ENCODE peak calls at places on chromosome 4, in six cellular contexts. U is PC-3, V is endothelial cell, I is cardiac fibroblast, X is neural progenitor cell, T is IMR-90. S is an unnamed sample.

GRCh38 chr4:17260395-17260907 is 251.4 kb downstream of the QDPR start:
- DNase-seq in V (no peak), T (no peak), X (no peak), U (no peak), I (no peak), S (no peak)

GRCh38 chr4:101291198-101291597 is 56.1 kb downstream of the PPP3CA start:
- DNase-seq in X (no peak), V (no peak), U (no peak), T (no peak), I (peak), S (no peak)

GRCh38 chr4:38757945-38758344 is 24.8 kb downstream of the TLR10 start:
- DNase-seq in I (peak), T (no peak), U (peak), V (no peak), X (peak), S (no peak)

GRCh38 chr4:139606600-139607301 is 50.7 kb upstream of the SETD7 start:
- DNase-seq in I (peak), T (peak), U (peak), X (no peak), V (no peak), S (no peak)

GRCh38 chr4:47577779-47578553 is 92.9 kb downstream of the ATP10D start:
- DNase-seq in T (peak), I (peak), U (no peak), X (no peak), V (no peak), S (no peak)

GRCh38 chr4:184433258-184433892 is 41.0 kb downstream of the IRF2 start:
- DNase-seq in X (no peak), U (no peak), V (no peak), T (peak), I (no peak), S (no peak)

GRCh38 chr4:47374477-47374876 is 89.0 kb downstream of the COMMD8 start:
- DNase-seq in I (peak), X (no peak), U (peak), V (no peak), T (peak), S (no peak)

GRCh38 chr4:81425087-81425486 is 46.6 kb downstream of the RASGEF1B start:
- DNase-seq in V (no peak), T (no peak), U (no peak), I (no peak), X (no peak), S (no peak)

GRCh38 chr4:145098675-145099037 is 545 bp downstream of the ABCE1 start:
- DNase-seq in X (no peak), V (no peak), U (peak), I (peak), T (peak), S (no peak)

DNA sequence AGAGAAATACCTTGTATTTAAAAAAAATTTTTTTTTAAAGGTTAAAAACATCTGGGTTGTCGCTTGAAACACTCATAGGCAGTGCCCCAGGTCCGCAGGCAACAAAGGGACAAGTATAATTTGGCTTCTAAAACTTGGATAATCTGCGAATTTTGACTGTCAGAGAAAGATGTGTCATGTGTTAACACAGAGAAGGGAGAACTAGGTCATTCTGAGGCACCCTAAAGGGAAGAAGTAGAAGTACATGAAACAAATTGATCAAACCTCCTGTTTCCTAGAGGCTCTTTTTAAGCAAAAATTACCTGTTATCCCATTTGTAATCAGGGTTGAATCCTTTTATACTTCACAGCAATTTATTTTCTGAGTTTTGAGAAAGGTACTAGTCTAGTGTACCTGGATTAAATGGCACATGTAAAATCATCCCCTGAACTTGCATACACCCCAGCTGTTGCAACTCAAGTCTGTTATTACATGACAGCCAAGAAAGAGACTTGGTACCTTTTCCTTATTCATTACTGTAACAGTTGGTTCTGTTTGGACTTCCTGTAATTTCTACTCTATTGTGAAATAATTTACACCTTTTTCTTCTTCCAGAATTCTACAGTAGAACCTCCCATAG is 1.7 kb downstream of the SRD5A3 start:
- DNase-seq in I (peak), X (no peak), V (no peak), T (no peak), U (peak), S (no peak)
- TF ChIP-seq CTCF in I (no peak), X (no peak), V (no peak), T (no peak), U (peak), S (no peak)

GRCh38 chr4:11480683-11481082 is 52.0 kb upstream of the HS3ST1 start:
- DNase-seq in X (no peak), U (peak), I (peak), T (peak), V (no peak), S (no peak)
- TF ChIP-seq CTCF in X (no peak), U (no peak), I (no peak), T (no peak), V (no peak), S (no peak)

GRCh38 chr4:20075479-20075878 is 176.2 kb upstream of the SLIT2 start:
- DNase-seq in X (no peak), V (no peak), U (peak), T (peak), I (peak), S (no peak)
- TF ChIP-seq CTCF in X (no peak), V (no peak), U (peak), T (peak), I (no peak), S (no peak)

GRCh38 chr4:142519342-142519741 is 326.8 kb downstream of the INPP4B start:
- DNase-seq in V (no peak), X (no peak), U (peak), I (peak), T (peak), S (no peak)
- TF ChIP-seq CTCF in V (no peak), X (no peak), U (peak), I (no peak), T (no peak), S (no peak)

GRCh38 chr4:52837716-52838558 is 24.2 kb upstream of the RASL11B start:
- DNase-seq in U (peak), X (no peak), V (no peak), I (peak), T (peak), S (no peak)
- TF ChIP-seq CTCF in U (no peak), X (no peak), V (no peak), I (no peak), T (no peak), S (no peak)

DNA sequence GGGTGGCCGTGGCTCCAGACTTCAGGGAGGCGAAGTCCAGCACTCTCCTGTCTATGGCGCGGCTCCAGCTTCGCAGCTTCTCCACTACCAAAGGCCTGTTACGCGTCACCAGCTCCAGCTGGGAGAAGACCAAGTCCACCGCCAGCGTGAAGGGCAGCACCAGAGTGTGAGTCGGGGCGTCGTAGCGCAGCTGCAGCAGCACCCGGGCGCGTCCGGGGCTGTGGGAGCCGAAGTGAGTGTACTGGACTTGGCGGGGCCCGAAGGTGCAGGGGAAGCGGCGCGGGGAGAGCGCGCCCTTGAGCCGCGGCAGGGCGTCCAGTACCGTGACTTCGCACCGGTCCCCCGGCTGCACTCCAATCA is 435 bp downstream of the FREM3 start:
- DNase-seq in V (peak), I (peak), X (peak), U (no peak), T (no peak), S (peak)
- TF ChIP-seq CTCF in V (no peak), I (no peak), X (no peak), U (no peak), T (no peak), S (no peak)

GRCh38 chr4:6548201-6548881 is 26.6 kb upstream of the MAN2B2 start:
- DNase-seq in X (peak), I (peak), T (peak), U (peak), V (peak), S (peak)
- TF ChIP-seq CTCF in X (peak), I (peak), T (peak), U (peak), V (peak), S (peak)

DNA sequence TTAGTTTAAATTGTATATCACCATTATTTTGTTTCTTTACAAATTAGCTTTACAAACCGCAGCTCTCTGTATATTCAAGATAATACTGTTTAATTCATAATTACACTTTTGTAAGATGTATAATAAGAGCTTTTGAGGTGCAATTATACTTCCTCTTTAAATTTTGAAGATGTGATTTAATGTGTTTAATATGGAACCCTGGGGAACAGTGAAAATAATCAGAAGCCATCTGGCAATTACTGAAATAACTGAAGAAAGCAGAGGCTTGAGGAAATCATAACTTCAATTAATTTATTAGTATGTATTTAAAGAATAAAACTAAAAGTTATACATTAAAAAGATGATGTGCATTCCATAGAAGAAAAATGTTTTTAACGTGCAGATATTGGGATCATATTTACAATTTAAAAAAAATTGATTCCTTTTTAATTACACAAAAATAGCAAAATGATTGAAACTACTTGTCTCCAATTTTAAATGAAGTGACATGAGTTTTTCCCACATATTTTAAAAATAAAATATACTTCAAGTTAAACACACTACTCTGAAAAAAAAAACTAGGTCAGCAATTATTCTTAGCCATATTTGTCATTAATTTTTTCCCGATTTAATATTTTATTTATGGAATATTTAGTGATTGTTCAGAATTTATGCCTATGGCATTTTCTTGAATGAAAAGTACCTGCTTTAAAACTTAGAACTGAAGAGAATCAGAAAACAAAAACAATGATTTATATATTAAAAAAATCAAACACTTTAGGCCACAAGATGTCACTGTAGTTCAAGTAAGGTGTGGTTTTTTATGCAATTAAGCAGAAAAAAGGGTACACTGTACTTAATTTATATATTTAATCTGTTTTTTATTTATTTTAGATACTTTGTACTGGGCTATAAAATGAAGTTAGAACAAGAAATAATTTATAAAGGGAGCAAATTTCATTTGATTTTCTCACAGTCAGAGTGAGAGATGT is 942.7 kb upstream of the NDST4 start:
- DNase-seq in X (peak), V (no peak), T (no peak), I (peak), U (peak), S (no peak)
- TF ChIP-seq CTCF in X (peak), V (peak), T (no peak), I (peak), U (peak), S (peak)

GRCh38 chr4:114373508-114373907 is 225.1 kb upstream of the UGT8 start:
- DNase-seq in X (no peak), V (no peak), U (no peak), I (no peak), T (no peak), S (no peak)

GRCh38 chr4:114383055-114383454 is 215.6 kb upstream of the UGT8 start:
- DNase-seq in V (no peak), T (peak), I (peak), U (no peak), X (no peak), S (no peak)

GRCh38 chr4:114383721-114384120 is 214.9 kb upstream of the UGT8 start:
- DNase-seq in T (peak), U (peak), I (peak), V (no peak), X (no peak), S (no peak)

DNA sequence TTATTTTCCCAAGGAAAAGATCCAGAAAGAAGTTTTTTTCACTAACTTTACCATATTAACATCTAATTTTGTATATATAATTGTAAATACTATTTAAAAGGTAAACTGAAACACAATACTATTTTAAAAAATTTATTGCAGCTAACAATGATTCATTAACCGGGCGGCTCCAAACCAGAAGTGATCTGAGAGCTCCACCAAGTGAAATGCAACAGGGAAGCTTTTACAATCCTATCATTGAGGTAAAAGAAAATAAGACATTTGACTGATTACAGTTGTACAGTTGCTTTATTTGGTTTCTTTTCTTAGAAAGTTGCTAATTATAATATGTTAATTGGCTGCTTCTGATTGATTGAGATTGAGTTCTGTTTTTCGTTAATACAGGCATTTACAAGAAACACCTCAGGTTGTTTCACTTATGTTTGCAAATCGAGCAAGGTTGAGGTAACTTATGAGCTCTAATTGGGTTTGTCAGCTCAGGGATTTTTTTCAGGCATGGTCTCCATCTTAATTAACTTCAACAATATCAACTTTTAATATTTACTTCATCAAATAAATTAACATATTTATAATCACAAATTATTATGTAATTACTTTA is 220.2 kb upstream of the UGT8 start:
- DNase-seq in X (no peak), V (no peak), I (peak), T (peak), U (peak), S (no peak)
- TF ChIP-seq CTCF in X (peak), V (no peak), I (peak), T (peak), U (peak), S (no peak)

DNA sequence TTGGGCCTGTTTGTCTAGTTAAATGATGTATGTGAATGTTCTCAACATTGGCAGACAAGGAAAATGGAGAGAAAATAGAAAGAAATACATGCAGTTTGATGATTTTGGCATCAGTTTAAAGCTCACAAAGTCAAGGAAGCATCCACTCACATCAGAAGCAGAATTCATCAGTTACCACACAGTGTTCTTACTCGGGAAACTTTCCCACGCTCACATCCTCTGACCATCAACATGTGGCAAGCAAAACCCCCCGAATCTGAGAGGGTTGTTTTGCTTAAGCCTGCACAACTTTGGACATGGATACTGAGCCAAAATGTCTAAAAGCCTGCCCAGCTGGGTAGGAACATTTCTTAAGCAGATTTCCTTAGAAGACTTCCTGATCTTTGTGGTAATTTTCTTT is 407.6 kb downstream of the ANKRD50 start:
- DNase-seq in I (peak), U (no peak), V (no peak), T (no peak), X (no peak), S (no peak)
- TF ChIP-seq CTCF in I (no peak), U (no peak), V (no peak), T (no peak), X (no peak), S (no peak)